ENCODE peak calls at places on chromosomes 16 and 17, in ten cellular contexts. U is HuH-7; M is H7; R is RPMI7951; C is SK-N-SH; V is stomach; Q is NCI-H446 treated with DMSO at 0.1 percent for 48 hours; W is heart right ventricle; X is COR-L47; F is activated T-cell treated with anti-CD3 and anti-CD28 coated beads, Interleukin-2, amount 50 U/mL, for 72 hours. E is an unnamed sample.

GRCh38 chr17:61279476-61280145 is 120.0 kb upstream of the TBX2 start:
- DNase-seq in U (no peak), M (no peak), R (peak), C (no peak), V (no peak), Q (no peak), W (peak), X (no peak), F (no peak), E (no peak)

GRCh38 chr17:606501-607243 is 108.0 kb downstream of the VPS53 start:
- DNase-seq in U (no peak), M (no peak), R (no peak), C (no peak), V (no peak), Q (peak), W (no peak), X (no peak), F (no peak), E (peak)

GRCh38 chr16:29899516-29900101 is at the start of gene SEZ6L2:
- DNase-seq in U (peak), M (peak), R (peak), C (peak), V (peak), Q (peak), W (peak), X (peak), F (peak), E (peak)

GRCh38 chr17:27552467-27552779 is 78.6 kb upstream of the LGALS9 start:
- DNase-seq in U (no peak), M (no peak), R (peak), C (no peak), V (no peak), Q (no peak), W (no peak), X (no peak), F (no peak), E (no peak)

GRCh38 chr17:35705705-35706104 is 25.7 kb upstream of the RASL10B start:
- DNase-seq in U (no peak), M (no peak), R (no peak), C (no peak), V (no peak), Q (no peak), W (no peak), X (no peak), F (no peak), E (no peak)

GRCh38 chr16:55569025-55569424 is 2.5 kb downstream of the CAPNS2 start:
- DNase-seq in U (no peak), M (no peak), R (no peak), C (no peak), V (no peak), Q (no peak), W (no peak), X (no peak), F (no peak), E (no peak)

GRCh38 chr17:76988796-76989195 is 120.6 kb downstream of the MGAT5B start:
- DNase-seq in U (no peak), M (peak), R (no peak), C (no peak), V (no peak), Q (no peak), W (no peak), X (no peak), F (no peak), E (no peak)

GRCh38 chr17:79006794-79007503 is 2.6 kb downstream of the CANT1 start:
- DNase-seq in U (no peak), M (peak), R (no peak), C (no peak), V (no peak), Q (no peak), W (no peak), X (no peak), F (no peak), E (no peak)

GRCh38 chr16:2728034-2728433 is 8.0 kb upstream of the PRSS27 start:
- DNase-seq in U (no peak), M (no peak), R (no peak), C (no peak), V (no peak), Q (no peak), W (no peak), X (no peak), F (no peak), E (no peak)

GRCh38 chr17:70327723-70328122 is 158.4 kb downstream of the KCNJ2 start:
- DNase-seq in U (no peak), M (no peak), R (no peak), C (no peak), V (no peak), Q (peak), W (no peak), X (no peak), F (no peak), E (no peak)

GRCh38 chr17:8859029-8859803 is 8.3 kb downstream of the PIK3R6 start:
- DNase-seq in U (no peak), M (no peak), R (peak), C (no peak), V (no peak), Q (no peak), W (no peak), X (no peak), F (peak), E (peak)

GRCh38 chr17:2963332-2964027 is 99.9 kb downstream of the OR1D5 start:
- DNase-seq in U (no peak), M (no peak), R (no peak), C (no peak), V (no peak), Q (no peak), W (no peak), X (no peak), F (no peak), E (no peak)

GRCh38 chr16:56847173-56847948 is 17.6 kb upstream of the SLC12A3 start:
- DNase-seq in U (no peak), M (no peak), R (peak), C (no peak), V (no peak), Q (no peak), W (no peak), X (no peak), F (peak), E (no peak)

GRCh38 chr17:63993368-63993990 is 4.7 kb upstream of the PRR29 start:
- DNase-seq in U (no peak), M (peak), R (no peak), C (peak), V (no peak), Q (no peak), W (no peak), X (no peak), F (no peak), E (no peak)

GRCh38 chr17:66691644-66692500 is 143.0 kb upstream of the CACNG5 start:
- DNase-seq in U (no peak), M (no peak), R (no peak), C (no peak), V (no peak), Q (peak), W (no peak), X (peak), F (no peak), E (no peak)

GRCh38 chr16:68948230-68948910 is 105.0 kb downstream of the TANGO6 start:
- DNase-seq in U (no peak), M (no peak), R (peak), C (no peak), V (no peak), Q (no peak), W (no peak), X (no peak), F (no peak), E (no peak)

GRCh38 chr17:35094902-35095301 is 24.8 kb downstream of the RAD51D start:
- DNase-seq in U (no peak), M (no peak), R (peak), C (no peak), V (no peak), Q (no peak), W (no peak), X (no peak), F (no peak), E (no peak)

GRCh38 chr17:80110447-80110812 is 9.0 kb downstream of the GAA start:
- DNase-seq in U (no peak), M (no peak), R (no peak), C (no peak), V (peak), Q (no peak), W (no peak), X (no peak), F (no peak), E (no peak)

GRCh38 chr16:27920391-27920891 is 143.1 kb downstream of the GSG1L start:
- DNase-seq in U (peak), M (peak), R (peak), C (peak), V (no peak), Q (no peak), W (no peak), X (peak), F (no peak), E (peak)

GRCh38 chr16:83926726-83927397 is 26.2 kb upstream of the OSGIN1 start:
- DNase-seq in U (peak), M (peak), R (peak), C (peak), V (peak), Q (no peak), W (peak), X (peak), F (peak), E (peak)

GRCh38 chr17:17700251-17700969 is 19.2 kb downstream of the RAI1 start:
- DNase-seq in U (no peak), M (peak), R (no peak), C (no peak), V (peak), Q (no peak), W (no peak), X (peak), F (no peak), E (peak)

GRCh38 chr16:66958857-66959644 is 2.0 kb upstream of the CES3 start:
- DNase-seq in U (no peak), M (no peak), R (no peak), C (no peak), V (no peak), Q (no peak), W (no peak), X (no peak), F (no peak), E (no peak)

GRCh38 chr17:79413591-79413990 is 197.3 kb downstream of the RBFOX3 start:
- DNase-seq in U (no peak), M (no peak), R (no peak), C (peak), V (no peak), Q (peak), W (no peak), X (peak), F (no peak), E (no peak)

E was measured in left kidney.